ENCODE peak calls at places on chromosomes 4 and X, in five cellular contexts. One of them, this sample, is unnamed.

GRCh38 chrX:150954951-150955350 is 28.2 kb upstream of the HMGB3 start:
- DNase-seq in neural progenitor cell: no peak
- DNase-seq in fibroblast of lung: no peak
- DNase-seq in lung: no peak
- DNase-seq in esophagus squamous epithelium: no peak
- DNase-seq in this sample: peak; percentile 31

GRCh38 chr4:21827575-21827974 is 121.0 kb downstream of the KCNIP4 start:
- DNase-seq in neural progenitor cell: no peak
- DNase-seq in fibroblast of lung: peak; percentile 83
- DNase-seq in lung: no peak
- DNase-seq in esophagus squamous epithelium: no peak
- DNase-seq in this sample: no peak

GRCh38 chrX:40646489-40647306 is 663 bp downstream of the CXorf38 start:
- DNase-seq in neural progenitor cell: peak; percentile 33
- DNase-seq in fibroblast of lung: peak; percentile 27
- DNase-seq in lung: peak; percentile 36
- DNase-seq in esophagus squamous epithelium: no peak
- DNase-seq in this sample: peak; percentile 23

GRCh38 chr4:81665050-81665449 is 193.3 kb upstream of the RASGEF1B start:
- DNase-seq in neural progenitor cell: no peak
- DNase-seq in fibroblast of lung: no peak
- DNase-seq in lung: no peak
- DNase-seq in esophagus squamous epithelium: no peak
- DNase-seq in this sample: no peak

GRCh38 chr4:189773909-189774308 is 166.8 kb upstream of the FRG1 start:
- DNase-seq in neural progenitor cell: peak; percentile 19
- DNase-seq in fibroblast of lung: peak; percentile 50
- DNase-seq in lung: no peak
- DNase-seq in esophagus squamous epithelium: no peak
- DNase-seq in this sample: no peak

GRCh38 chr4:93084599-93085305 is 743.8 kb upstream of the ATOH1 start:
- DNase-seq in neural progenitor cell: peak; percentile 19
- DNase-seq in fibroblast of lung: peak; percentile 10
- DNase-seq in lung: no peak
- DNase-seq in esophagus squamous epithelium: no peak
- DNase-seq in this sample: no peak

GRCh38 chrX:107374116-107374515 is 75.3 kb upstream of the FRMPD3 start:
- DNase-seq in neural progenitor cell: peak; percentile 48
- DNase-seq in fibroblast of lung: no peak
- DNase-seq in lung: no peak
- DNase-seq in esophagus squamous epithelium: no peak
- DNase-seq in this sample: no peak

GRCh38 chr4:183403486-183403885 is 41.0 kb upstream of the CDKN2AIP start:
- DNase-seq in neural progenitor cell: no peak
- DNase-seq in fibroblast of lung: no peak
- DNase-seq in lung: no peak
- DNase-seq in esophagus squamous epithelium: no peak
- DNase-seq in this sample: no peak

GRCh38 chr4:85498068-85498733 is 23.3 kb downstream of the ARHGAP24 start:
- DNase-seq in neural progenitor cell: no peak
- DNase-seq in fibroblast of lung: peak; percentile 74
- DNase-seq in lung: peak; percentile 56
- DNase-seq in esophagus squamous epithelium: peak; percentile 10
- DNase-seq in this sample: no peak

GRCh38 chrX:39814391-39814790 is 283.4 kb downstream of the BCOR start:
- DNase-seq in neural progenitor cell: no peak
- DNase-seq in fibroblast of lung: no peak
- DNase-seq in lung: no peak
- DNase-seq in esophagus squamous epithelium: no peak
- DNase-seq in this sample: peak; percentile 52

GRCh38 chr4:145533011-145533410 is 51.4 kb downstream of the SMAD1 start:
- DNase-seq in neural progenitor cell: no peak
- DNase-seq in fibroblast of lung: peak; percentile 42
- DNase-seq in lung: no peak
- DNase-seq in esophagus squamous epithelium: no peak
- DNase-seq in this sample: no peak

GRCh38 chr4:94407846-94408245 is 43.9 kb upstream of the PDLIM5 start:
- DNase-seq in neural progenitor cell: no peak
- DNase-seq in fibroblast of lung: peak; percentile 69
- DNase-seq in lung: no peak
- DNase-seq in esophagus squamous epithelium: no peak
- DNase-seq in this sample: no peak

GRCh38 chr4:75599647-75600046 is 30.7 kb downstream of the CDKL2 start:
- DNase-seq in neural progenitor cell: no peak
- DNase-seq in fibroblast of lung: no peak
- DNase-seq in lung: no peak
- DNase-seq in esophagus squamous epithelium: no peak
- DNase-seq in this sample: no peak

GRCh38 chr4:148112231-148112982 is 329.8 kb downstream of the NR3C2 start:
- DNase-seq in neural progenitor cell: no peak
- DNase-seq in fibroblast of lung: peak; percentile 95
- DNase-seq in lung: no peak
- DNase-seq in esophagus squamous epithelium: no peak
- DNase-seq in this sample: no peak

GRCh38 chr4:80407246-80407645 is 71.7 kb downstream of the CFAP299 start:
- DNase-seq in neural progenitor cell: no peak
- DNase-seq in fibroblast of lung: peak; percentile 85
- DNase-seq in lung: no peak
- DNase-seq in esophagus squamous epithelium: no peak
- DNase-seq in this sample: no peak

DNA sequence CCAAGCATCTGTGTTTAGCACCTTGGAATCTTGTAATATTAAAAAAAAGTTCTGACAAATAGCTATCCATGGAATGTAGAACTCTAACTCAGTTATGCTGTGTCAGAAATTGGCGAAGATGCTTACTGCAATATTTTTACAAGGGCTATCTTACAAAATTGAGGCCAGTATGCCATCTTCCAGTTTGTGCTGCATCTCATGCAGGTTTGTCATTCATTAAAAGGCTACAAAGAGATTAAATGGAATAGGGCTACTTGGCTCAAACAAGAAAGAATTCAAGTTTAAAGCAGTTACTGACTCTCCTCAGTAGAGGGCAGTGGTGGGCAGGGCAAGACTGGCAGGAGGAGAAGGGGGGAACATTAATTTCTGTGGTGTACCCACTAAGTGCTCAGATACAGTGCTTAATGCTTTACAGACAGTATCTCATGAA is 66.5 kb downstream of the SHROOM4 start:
- DNase-seq in neural progenitor cell: peak; percentile 31
- DNase-seq in fibroblast of lung: peak; percentile 53
- DNase-seq in lung: no peak
- DNase-seq in esophagus squamous epithelium: no peak
- DNase-seq in this sample: peak; percentile 8
- TF ChIP-seq CTCF in neural progenitor cell: peak; percentile 69
- TF ChIP-seq CTCF in fibroblast of lung: peak; percentile 60
- TF ChIP-seq CTCF in lung: peak; percentile 34
- TF ChIP-seq CTCF in esophagus squamous epithelium: peak; percentile 45
- TF ChIP-seq CTCF in this sample: peak; percentile 61

GRCh38 chr4:118740869-118741268 is 55.7 kb downstream of the METTL14 start:
- DNase-seq in neural progenitor cell: peak; percentile 42
- DNase-seq in fibroblast of lung: no peak
- DNase-seq in lung: no peak
- DNase-seq in esophagus squamous epithelium: no peak
- DNase-seq in this sample: no peak

GRCh38 chr4:118738090-118738489 is 52.9 kb downstream of the METTL14 start:
- DNase-seq in neural progenitor cell: no peak
- DNase-seq in fibroblast of lung: no peak
- DNase-seq in lung: no peak
- DNase-seq in esophagus squamous epithelium: no peak
- DNase-seq in this sample: no peak

GRCh38 chr4:118741456-118741855 is 56.3 kb downstream of the METTL14 start:
- DNase-seq in neural progenitor cell: no peak
- DNase-seq in fibroblast of lung: no peak
- DNase-seq in lung: no peak
- DNase-seq in esophagus squamous epithelium: no peak
- DNase-seq in this sample: no peak

GRCh38 chr4:118736867-118737266 is 51.7 kb downstream of the METTL14 start:
- DNase-seq in neural progenitor cell: no peak
- DNase-seq in fibroblast of lung: no peak
- DNase-seq in lung: no peak
- DNase-seq in esophagus squamous epithelium: no peak
- DNase-seq in this sample: no peak

DNA sequence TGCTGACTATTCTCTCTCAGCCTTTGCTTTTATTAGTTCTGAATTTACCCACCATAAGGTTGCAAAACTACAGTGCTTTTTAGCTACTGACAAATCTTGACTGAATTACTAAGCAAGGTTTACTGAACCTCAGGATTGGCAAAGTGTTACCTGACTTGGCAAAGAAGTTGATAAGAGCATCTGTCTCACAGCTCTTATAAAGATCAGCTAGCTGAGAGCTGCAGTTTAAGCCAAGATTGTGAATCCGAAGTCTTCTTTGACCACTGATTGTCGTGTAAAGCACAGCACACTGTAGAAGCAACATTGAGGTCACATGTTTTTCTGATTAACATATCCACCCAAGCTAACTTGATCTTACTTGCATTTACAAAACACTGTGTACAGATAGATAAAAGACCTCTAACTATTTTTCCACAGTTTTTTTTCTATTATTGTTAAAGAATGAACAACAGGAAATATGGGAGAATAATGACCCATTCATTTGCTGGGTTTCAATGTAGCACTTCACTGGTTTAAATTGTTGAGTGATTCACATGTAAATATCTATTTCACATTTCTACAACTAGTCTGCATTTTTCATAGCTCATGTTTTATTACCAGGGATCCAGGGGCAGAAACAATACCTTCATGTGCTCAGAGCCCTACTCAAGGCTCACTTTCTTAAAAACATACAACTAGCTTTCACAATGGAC is 54.0 kb downstream of the METTL14 start:
- DNase-seq in neural progenitor cell: no peak
- DNase-seq in fibroblast of lung: no peak
- DNase-seq in lung: no peak
- DNase-seq in esophagus squamous epithelium: no peak
- DNase-seq in this sample: no peak
- H3K36me3 ChIP-seq in neural progenitor cell: no peaks in the 10 kb centered on the region
- H3K36me3 ChIP-seq in fibroblast of lung: peaks cover 15% of the 10 kb centered on the region
- H3K36me3 ChIP-seq in lung: peaks cover 34% of the 10 kb centered on the region
- H3K36me3 ChIP-seq in esophagus squamous epithelium: peaks cover 77% of the 10 kb centered on the region
- H3K36me3 ChIP-seq in this sample: peaks cover 2% of the 10 kb centered on the region

DNA sequence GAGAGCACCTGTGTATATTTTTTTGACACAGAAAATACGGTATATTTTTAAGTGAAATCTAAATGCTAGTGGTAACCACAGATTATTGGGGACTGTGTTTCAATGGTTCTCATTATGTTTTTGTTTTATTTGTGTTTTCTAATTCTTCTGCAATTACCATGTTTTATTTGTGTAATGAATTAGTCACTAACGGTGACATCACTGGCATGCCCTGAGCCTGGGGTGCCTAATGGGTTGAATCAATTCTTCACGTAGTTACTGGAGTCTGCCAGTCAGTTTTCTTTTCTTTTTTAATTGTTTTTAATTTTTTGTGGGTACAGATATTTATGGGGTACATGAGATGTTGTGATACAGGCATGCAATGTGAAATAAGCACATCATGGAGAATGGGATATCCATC is 168.8 kb downstream of the RELL1 start:
- DNase-seq in neural progenitor cell: no peak
- DNase-seq in fibroblast of lung: no peak
- DNase-seq in lung: no peak
- DNase-seq in esophagus squamous epithelium: no peak
- DNase-seq in this sample: no peak
- TF ChIP-seq CTCF in neural progenitor cell: no peak
- TF ChIP-seq CTCF in fibroblast of lung: no peak
- TF ChIP-seq CTCF in lung: no peak
- TF ChIP-seq CTCF in esophagus squamous epithelium: no peak
- TF ChIP-seq CTCF in this sample: no peak

DNA sequence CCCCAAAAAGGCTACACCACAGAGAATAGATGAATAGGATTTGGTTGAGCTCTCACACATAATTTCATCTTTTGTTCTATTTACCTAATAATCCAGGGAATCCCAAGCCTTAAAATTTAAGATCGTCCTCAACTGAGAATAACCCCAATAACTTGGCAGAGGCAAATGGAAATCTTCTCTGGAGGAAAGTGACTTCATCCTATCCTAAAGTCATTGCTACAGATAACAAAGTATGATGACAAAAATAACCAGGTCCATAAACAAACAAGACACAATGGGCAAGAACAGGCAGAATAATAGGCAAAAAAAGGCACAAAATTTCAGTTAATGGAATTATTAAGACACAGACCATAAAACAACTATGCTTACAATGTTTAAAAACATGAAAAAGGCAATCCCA is 177.3 kb upstream of the STK26 start:
- DNase-seq in neural progenitor cell: no peak
- DNase-seq in fibroblast of lung: no peak
- DNase-seq in lung: no peak
- DNase-seq in esophagus squamous epithelium: no peak
- DNase-seq in this sample: no peak
- H3K36me3 ChIP-seq in neural progenitor cell: no peaks in the 10 kb centered on the region
- H3K36me3 ChIP-seq in fibroblast of lung: no peaks in the 10 kb centered on the region
- H3K36me3 ChIP-seq in lung: no peaks in the 10 kb centered on the region
- H3K36me3 ChIP-seq in esophagus squamous epithelium: no peaks in the 10 kb centered on the region
- H3K36me3 ChIP-seq in this sample: no peaks in the 10 kb centered on the region

GRCh38 chr4:168648494-168648893 is 151.6 kb downstream of the PALLD start:
- DNase-seq in neural progenitor cell: no peak
- DNase-seq in fibroblast of lung: no peak
- DNase-seq in lung: no peak
- DNase-seq in esophagus squamous epithelium: no peak
- DNase-seq in this sample: no peak

GRCh38 chr4:168651374-168651773 is 154.5 kb downstream of the PALLD start:
- DNase-seq in neural progenitor cell: peak; percentile 38
- DNase-seq in fibroblast of lung: peak; percentile 76
- DNase-seq in lung: no peak
- DNase-seq in esophagus squamous epithelium: no peak
- DNase-seq in this sample: no peak

GRCh38 chr4:168648929-168649328 is 152.1 kb downstream of the PALLD start:
- DNase-seq in neural progenitor cell: no peak
- DNase-seq in fibroblast of lung: peak; percentile 91
- DNase-seq in lung: no peak
- DNase-seq in esophagus squamous epithelium: no peak
- DNase-seq in this sample: no peak

GRCh38 chr4:168645933-168646768 is 149.3 kb downstream of the PALLD start:
- DNase-seq in neural progenitor cell: no peak
- DNase-seq in fibroblast of lung: no peak
- DNase-seq in lung: no peak
- DNase-seq in esophagus squamous epithelium: no peak
- DNase-seq in this sample: peak; percentile 25

GRCh38 chr4:168647976-168648375 is 151.1 kb downstream of the PALLD start:
- DNase-seq in neural progenitor cell: no peak
- DNase-seq in fibroblast of lung: no peak
- DNase-seq in lung: no peak
- DNase-seq in esophagus squamous epithelium: no peak
- DNase-seq in this sample: no peak
- TF ChIP-seq CTCF in neural progenitor cell: no peak
- TF ChIP-seq CTCF in fibroblast of lung: no peak
- TF ChIP-seq CTCF in lung: no peak
- TF ChIP-seq CTCF in esophagus squamous epithelium: no peak
- TF ChIP-seq CTCF in this sample: no peak

GRCh38 chr4:107701565-107701964 is 18.5 kb downstream of the PAPSS1 start:
- DNase-seq in neural progenitor cell: no peak
- DNase-seq in fibroblast of lung: no peak
- DNase-seq in lung: no peak
- DNase-seq in esophagus squamous epithelium: no peak
- DNase-seq in this sample: no peak

GRCh38 chr4:107699466-107700206 is 20.4 kb downstream of the PAPSS1 start:
- DNase-seq in neural progenitor cell: no peak
- DNase-seq in fibroblast of lung: peak; percentile 60
- DNase-seq in lung: no peak
- DNase-seq in esophagus squamous epithelium: no peak
- DNase-seq in this sample: no peak
- H3K36me3 ChIP-seq in neural progenitor cell: peaks cover 12% of the 10 kb centered on the region
- H3K36me3 ChIP-seq in fibroblast of lung: no peaks in the 10 kb centered on the region
- H3K36me3 ChIP-seq in lung: peaks cover 4% of the 10 kb centered on the region
- H3K36me3 ChIP-seq in esophagus squamous epithelium: peaks cover 55% of the 10 kb centered on the region
- H3K36me3 ChIP-seq in this sample: peaks cover 72% of the 10 kb centered on the region